ENCODE peak calls at places on chromosomes 12 and 14, in five cellular contexts. Z is iPS DF 19.7, I is NCI-H446, F is aorta, R is astrocyte of the spinal cord. C is an unnamed sample.
A peak's percentile ranks its signal among the peaks of the same experiment; 100 is the strongest.

GRCh38 chr14:69543341-69544249 is 31.1 kb downstream of the CCDC177 start:
- DNase-seq in R (peak; percentile 89), F (no peak), Z (no peak), I (peak; percentile 30), C (peak; percentile 92)

GRCh38 chr14:22262881-22263280 is 326.1 kb downstream of the DAD1 start:
- DNase-seq in I (no peak), Z (no peak), F (no peak), R (no peak), C (no peak)

GRCh38 chr12:74426091-74426490 is 111.5 kb upstream of the ATXN7L3B start:
- DNase-seq in F (no peak), Z (no peak), I (no peak), R (no peak), C (no peak)

GRCh38 chr14:98385851-98386250 is 886.1 kb downstream of the BCL11B start:
- DNase-seq in I (no peak), R (no peak), F (no peak), Z (no peak), C (no peak)

GRCh38 chr14:58572092-58572853 is 65.5 kb upstream of the DACT1 start:
- DNase-seq in Z (no peak), I (no peak), R (peak; percentile 44), F (no peak), C (peak; percentile 10)

GRCh38 chr12:46452061-46452615 is 79.6 kb upstream of the SLC38A2 start:
- DNase-seq in I (no peak), Z (no peak), R (peak; percentile 37), F (no peak), C (peak; percentile 49)

GRCh38 chr14:22973217-22974032 is 8.9 kb downstream of the AJUBA start:
- DNase-seq in R (peak; percentile 74), Z (no peak), F (no peak), I (peak; percentile 74), C (peak; percentile 68)

GRCh38 chr14:33839193-33840076 is 111.4 kb downstream of the EGLN3 start:
- DNase-seq in Z (no peak), R (peak; percentile 52), I (peak; percentile 80), F (peak; percentile 78), C (peak; percentile 40)

GRCh38 chr12:120688527-120689071 is 1.6 kb downstream of the MLEC start:
- DNase-seq in Z (no peak), I (peak; percentile 11), R (peak; percentile 56), F (no peak), C (peak; percentile 39)

GRCh38 chr12:39605501-39605900 is 14.1 kb downstream of the ABCD2 start:
- DNase-seq in I (peak; percentile 27), F (no peak), Z (no peak), R (peak; percentile 72), C (no peak)

GRCh38 chr12:82174936-82175335 is 183.3 kb downstream of the CCDC59 start:
- DNase-seq in R (no peak), I (peak; percentile 76), Z (no peak), F (no peak), C (no peak)

GRCh38 chr12:68792952-68793351 is 15.0 kb upstream of the MDM2 start:
- DNase-seq in R (peak; percentile 22), I (peak; percentile 36), F (no peak), Z (no peak), C (peak; percentile 50)

GRCh38 chr12:51028126-51028810 is 2.1 kb upstream of the SLC11A2 start:
- DNase-seq in F (no peak), R (peak; percentile 43), Z (peak; percentile 52), I (peak; percentile 66), C (peak; percentile 66)

GRCh38 chr12:15556411-15556810 is 232.8 kb downstream of the EPS8 start:
- DNase-seq in I (no peak), F (no peak), R (no peak), Z (no peak), C (no peak)

GRCh38 chr12:122081108-122081696 is 2.6 kb downstream of the MLXIP start:
- DNase-seq in I (no peak), Z (no peak), F (peak; percentile 33), R (peak; percentile 25), C (peak; percentile 54)

GRCh38 chr12:56636675-56637540 is 6.8 kb upstream of the BAZ2A start:
- DNase-seq in R (peak; percentile 100), I (peak; percentile 99), F (peak; percentile 99), Z (peak; percentile 98), C (peak; percentile 99)

GRCh38 chr14:53528114-53528513 is 375.0 kb upstream of the DDHD1 start:
- DNase-seq in I (peak; percentile 10), F (no peak), R (no peak), Z (no peak), C (no peak)

GRCh38 chr12:88142610-88142991 is 494 bp downstream of the TMTC3 start:
- DNase-seq in R (no peak), Z (no peak), F (peak; percentile 80), I (no peak), C (no peak)

GRCh38 chr12:8890313-8891084 is 23.8 kb upstream of the PHC1 start:
- DNase-seq in Z (no peak), I (peak; percentile 54), F (no peak), R (peak; percentile 54), C (peak; percentile 31)

GRCh38 chr14:61564623-61565091 is 130.7 kb upstream of the HIF1A start:
- DNase-seq in R (peak; percentile 96), F (no peak), I (no peak), Z (no peak), C (peak; percentile 90)

GRCh38 chr12:66144796-66145754 is 14.5 kb upstream of the LLPH start:
- DNase-seq in I (peak; percentile 33), Z (peak; percentile 15), R (peak; percentile 67), F (no peak), C (peak; percentile 63)

GRCh38 chr12:98990648-98991047 is 345.6 kb downstream of the APAF1 start:
- DNase-seq in I (no peak), Z (no peak), R (no peak), F (no peak), C (no peak)

GRCh38 chr12:75526655-75527511 is 15.5 kb upstream of the KRR1 start:
- DNase-seq in I (peak; percentile 89), R (peak; percentile 80), Z (no peak), F (no peak), C (peak; percentile 71)

GRCh38 chr12:108120863-108121165 is 8.3 kb upstream of the WSCD2 start:
- DNase-seq in Z (no peak), F (no peak), I (no peak), R (no peak), C (no peak)

GRCh38 chr12:27534060-27534764 is 10.2 kb downstream of the PPFIBP1 start:
- DNase-seq in Z (no peak), I (no peak), R (peak; percentile 41), F (no peak), C (peak; percentile 73)

GRCh38 chr12:84922721-84923120 is 10.1 kb upstream of the SLC6A15 start:
- DNase-seq in Z (no peak), R (no peak), F (no peak), I (no peak), C (no peak)

GRCh38 chr14:102499401-102500189 is 10.0 kb downstream of the ANKRD9 start:
- DNase-seq in I (no peak), F (no peak), R (no peak), Z (no peak), C (no peak)

GRCh38 chr12:67382206-67382871 is 113.2 kb downstream of the CAND1 start:
- DNase-seq in Z (no peak), R (peak; percentile 41), I (no peak), F (no peak), C (peak; percentile 39)

GRCh38 chr12:132388379-132389015 is 59.1 kb upstream of the GALNT9 start:
- DNase-seq in I (no peak), R (no peak), Z (no peak), F (no peak), C (no peak)

GRCh38 chr12:51631591-51631990 is 40.6 kb downstream of the SCN8A start:
- DNase-seq in I (peak; percentile 29), F (no peak), Z (no peak), R (peak; percentile 70), C (peak; percentile 24)

GRCh38 chr14:89240414-89240813 is 176.6 kb downstream of the FOXN3 start:
- DNase-seq in R (peak; percentile 45), F (no peak), I (no peak), Z (no peak), C (peak; percentile 55)

GRCh38 chr12:57852620-57853509 is 6.3 kb upstream of the CTDSP2 start:
- DNase-seq in I (no peak), Z (no peak), R (no peak), F (peak; percentile 87), C (peak; percentile 18)

GRCh38 chr14:77985235-77985634 is 184.9 kb upstream of the NRXN3 start:
- DNase-seq in R (peak; percentile 78), F (no peak), I (peak; percentile 22), Z (no peak), C (peak; percentile 40)

GRCh38 chr12:51181558-51181957 is 8.6 kb upstream of the TFCP2 start:
- DNase-seq in I (no peak), R (no peak), F (no peak), Z (no peak), C (no peak)

C was measured in RPMI7951.